ENCODE peak calls at places on chromosomes 4 and X, in seven cellular contexts. X, R, Q, J, B, D and A are unnamed samples.

GRCh38 chrX:50805316-50805715 is 8.7 kb downstream of the SHROOM4 start:
- DNase-seq in X (peak; percentile 71), R (no peak), Q (no peak), J (no peak), B (no peak), D (no peak), A (no peak)

GRCh38 chr4:176660561-176660960 is 132.2 kb downstream of the VEGFC start:
- DNase-seq in X (no peak), R (no peak), Q (no peak), J (peak; percentile 61), B (no peak), D (no peak), A (no peak)

GRCh38 chr4:53711916-53712315 is 120.6 kb upstream of the LNX1 start:
- DNase-seq in X (no peak), R (no peak), Q (no peak), J (no peak), B (no peak), D (no peak), A (no peak)

GRCh38 chr4:91984466-91984865 is 319.3 kb upstream of the GRID2 start:
- DNase-seq in X (no peak), R (no peak), Q (no peak), J (no peak), B (no peak), D (no peak), A (no peak)

GRCh38 chr4:5162909-5163508 is 111.7 kb downstream of the STK32B start:
- DNase-seq in X (no peak), R (no peak), Q (no peak), J (no peak), B (no peak), D (no peak), A (no peak)

GRCh38 chrX:39456894-39457600 is 640.7 kb downstream of the BCOR start:
- DNase-seq in X (no peak), R (no peak), Q (no peak), J (no peak), B (no peak), D (no peak), A (no peak)

GRCh38 chr4:128338634-128339355 is 51.2 kb upstream of the PGRMC2 start:
- DNase-seq in X (no peak), R (no peak), Q (no peak), J (no peak), B (no peak), D (no peak), A (peak; percentile 20)

GRCh38 chr4:155906554-155907247 is 3.2 kb downstream of the TDO2 start:
- DNase-seq in X (no peak), R (no peak), Q (no peak), J (no peak), B (no peak), D (no peak), A (peak; percentile 43)

GRCh38 chr4:88411491-88412101 is 32.9 kb downstream of the HERC6 start:
- DNase-seq in X (no peak), R (no peak), Q (no peak), J (no peak), B (no peak), D (no peak), A (no peak)

GRCh38 chr4:123830920-123831319 is 434.3 kb downstream of the SPRY1 start:
- DNase-seq in X (no peak), R (no peak), Q (no peak), J (no peak), B (no peak), D (no peak), A (no peak)

GRCh38 chr4:173505924-173506779 is 23.9 kb downstream of the HAND2 start:
- DNase-seq in X (peak; percentile 77), R (no peak), Q (peak; percentile 90), J (peak; percentile 90), B (peak; percentile 55), D (no peak), A (no peak)

GRCh38 chr4:113739197-113739596 is 22.3 kb downstream of the CAMK2D start:
- DNase-seq in X (no peak), R (no peak), Q (no peak), J (no peak), B (no peak), D (no peak), A (no peak)

GRCh38 chr4:128862608-128863313 is 53.3 kb downstream of the JADE1 start:
- DNase-seq in X (no peak), R (no peak), Q (no peak), J (no peak), B (no peak), D (no peak), A (no peak)

GRCh38 chr4:94961420-94961819 is 203.7 kb downstream of the BMPR1B start:
- DNase-seq in X (no peak), R (no peak), Q (no peak), J (no peak), B (no peak), D (no peak), A (no peak)

GRCh38 chr4:107654694-107655093 is 65.3 kb downstream of the PAPSS1 start:
- DNase-seq in X (peak; percentile 46), R (no peak), Q (no peak), J (no peak), B (no peak), D (no peak), A (no peak)

DNA sequence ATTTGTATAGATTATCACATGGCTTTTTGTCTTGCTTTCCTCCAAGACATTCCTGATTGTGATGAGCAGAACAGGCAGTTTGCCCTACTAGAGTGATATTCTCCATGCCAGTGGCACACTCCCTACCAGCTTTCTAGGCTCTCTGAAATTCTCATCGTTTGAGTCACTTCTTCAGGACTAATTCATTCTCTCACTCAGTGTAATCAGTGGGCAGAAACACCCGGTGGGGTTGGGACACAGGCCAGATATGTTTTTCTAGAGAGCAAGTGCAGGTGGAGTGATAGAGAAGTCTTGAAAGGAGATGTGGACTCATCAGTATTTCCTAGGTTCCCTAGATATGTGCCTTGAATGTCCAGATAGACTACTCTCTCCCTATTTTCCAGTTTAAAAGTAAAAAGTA is 13.1 kb downstream of the RAB33A start:
- DNase-seq in X (no peak), R (no peak), Q (no peak), J (no peak), B (no peak), D (no peak), A (no peak)
- H3K27ac ChIP-seq in X (no peak overlapping the region), R (no peak overlapping the region), Q (no peak overlapping the region), J (no peak overlapping the region), B (no peak overlapping the region), D (no peak overlapping the region), A (no peak overlapping the region)

GRCh38 chr4:40369437-40370278 is 34.5 kb downstream of the CHRNA9 start:
- DNase-seq in X (no peak), R (no peak), Q (no peak), J (no peak), B (no peak), D (no peak), A (no peak)
- H3K27ac ChIP-seq in X (no peak overlapping the region), R (no peak overlapping the region), Q (no peak overlapping the region), J (no peak overlapping the region), B (no peak overlapping the region), D (no peak overlapping the region), A (no peak overlapping the region)

GRCh38 chr4:168777277-168777965 is 232.6 kb downstream of the CBR4 start:
- DNase-seq in X (no peak), R (no peak), Q (no peak), J (no peak), B (no peak), D (no peak), A (no peak)
- H3K27ac ChIP-seq in X (peak overlapping the region; percentile 70), R (no peak overlapping the region), Q (no peak overlapping the region), J (no peak overlapping the region), B (no peak overlapping the region), D (peak overlapping the region; percentile 29), A (no peak overlapping the region)

GRCh38 chr4:7830747-7831146 is 108.9 kb downstream of the AFAP1 start:
- DNase-seq in X (no peak), R (no peak), Q (peak; percentile 19), J (no peak), B (no peak), D (no peak), A (no peak)

GRCh38 chr4:7832331-7832730 is 107.3 kb downstream of the AFAP1 start:
- DNase-seq in X (no peak), R (no peak), Q (peak; percentile 19), J (no peak), B (no peak), D (no peak), A (no peak)

GRCh38 chr4:7829687-7830580 is 109.7 kb downstream of the AFAP1 start:
- DNase-seq in X (no peak), R (no peak), Q (peak; percentile 53), J (no peak), B (no peak), D (no peak), A (no peak)

GRCh38 chr4:7831858-7832257 is 107.8 kb downstream of the AFAP1 start:
- DNase-seq in X (no peak), R (no peak), Q (peak; percentile 46), J (no peak), B (no peak), D (no peak), A (no peak)

GRCh38 chr4:7831330-7831729 is 108.3 kb downstream of the AFAP1 start:
- DNase-seq in X (no peak), R (no peak), Q (peak; percentile 40), J (no peak), B (no peak), D (no peak), A (no peak)
- H3K27ac ChIP-seq in X (peak overlapping the region; percentile 56), R (no peak overlapping the region), Q (peak overlapping the region; percentile 63), J (no peak overlapping the region), B (no peak overlapping the region), D (no peak overlapping the region), A (no peak overlapping the region)

GRCh38 chrX:77298790-77299189 is 148.4 kb upstream of the FGF16 start:
- DNase-seq in X (peak; percentile 7), R (no peak), Q (no peak), J (no peak), B (no peak), D (no peak), A (no peak)
- H3K27ac ChIP-seq in X (no peak overlapping the region), R (no peak overlapping the region), Q (no peak overlapping the region), J (no peak overlapping the region), B (no peak overlapping the region), D (no peak overlapping the region), A (no peak overlapping the region)

DNA sequence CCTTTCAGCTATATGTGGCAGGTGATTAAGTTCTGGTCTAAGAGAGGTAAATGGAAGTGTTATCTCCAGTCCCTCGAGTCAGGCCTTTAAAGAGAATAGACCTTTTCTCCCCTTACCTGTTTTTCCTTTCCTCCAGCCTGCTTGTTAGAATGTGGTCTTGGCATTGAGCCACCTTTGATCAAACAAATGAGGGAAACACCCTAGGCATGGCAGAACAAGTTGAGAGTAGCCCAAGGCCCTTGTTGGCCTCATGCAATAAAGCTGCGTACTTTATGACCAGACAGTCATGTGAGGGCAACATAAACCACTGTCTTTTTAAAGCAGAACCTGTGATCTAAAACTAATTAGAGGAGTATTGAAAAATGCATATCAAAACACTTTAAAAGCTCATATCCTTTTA is 13.2 kb upstream of the IL13RA2 start:
- DNase-seq in X (no peak), R (peak; percentile 75), Q (no peak), J (no peak), B (no peak), D (no peak), A (peak; percentile 79)
- H3K27ac ChIP-seq in X (no peak overlapping the region), R (peak overlapping the region; percentile 80), Q (no peak overlapping the region), J (no peak overlapping the region), B (no peak overlapping the region), D (no peak overlapping the region), A (peak overlapping the region; percentile 94)